ENCODE peak calls at places on chromosome 4, in five cellular contexts. U is body of pancreas, D is K562, J is progenitor cell of endocrine pancreas, Q is endothelial cell. C is an unnamed sample.

GRCh38 chr4:6032249-6033244 is 14.3 kb upstream of the C4orf50 start:
- DNase-seq in U (peak; percentile 32), D (no peak), J (no peak), Q (no peak), C (no peak)

GRCh38 chr4:146243141-146243882 is 29.0 kb downstream of the REELD1 start:
- DNase-seq in U (no peak), D (peak; percentile 72), J (no peak), Q (no peak), C (no peak)

GRCh38 chr4:26342328-26343040 is 21.7 kb downstream of the RBPJ start:
- DNase-seq in U (no peak), D (peak; percentile 13), J (no peak), Q (no peak), C (no peak)

GRCh38 chr4:144666539-144667175 is 20.7 kb downstream of the HHIP start:
- DNase-seq in U (no peak), D (no peak), J (no peak), Q (no peak), C (no peak)

GRCh38 chr4:176872461-176872860 is 79.7 kb upstream of the VEGFC start:
- DNase-seq in U (no peak), D (no peak), J (no peak), Q (no peak), C (no peak)

GRCh38 chr4:74654230-74654681 is 140.1 kb downstream of the BTC start:
- DNase-seq in U (no peak), D (no peak), J (no peak), Q (no peak), C (no peak)

GRCh38 chr4:6596948-6597347 is 22.0 kb downstream of the MAN2B2 start:
- DNase-seq in U (no peak), D (no peak), J (no peak), Q (no peak), C (no peak)

GRCh38 chr4:7397206-7398103 is 37.3 kb downstream of the PSAPL1 start:
- DNase-seq in U (peak; percentile 4), D (no peak), J (no peak), Q (no peak), C (no peak)

GRCh38 chr4:2244947-2245786 is 3.2 kb upstream of the HAUS3 start:
- DNase-seq in U (no peak), D (no peak), J (no peak), Q (no peak), C (no peak)

GRCh38 chr4:2793578-2793919 is 664 bp downstream of the SH3BP2 start:
- DNase-seq in U (no peak), D (peak; percentile 56), J (no peak), Q (peak; percentile 17), C (peak; percentile 64)

DNA sequence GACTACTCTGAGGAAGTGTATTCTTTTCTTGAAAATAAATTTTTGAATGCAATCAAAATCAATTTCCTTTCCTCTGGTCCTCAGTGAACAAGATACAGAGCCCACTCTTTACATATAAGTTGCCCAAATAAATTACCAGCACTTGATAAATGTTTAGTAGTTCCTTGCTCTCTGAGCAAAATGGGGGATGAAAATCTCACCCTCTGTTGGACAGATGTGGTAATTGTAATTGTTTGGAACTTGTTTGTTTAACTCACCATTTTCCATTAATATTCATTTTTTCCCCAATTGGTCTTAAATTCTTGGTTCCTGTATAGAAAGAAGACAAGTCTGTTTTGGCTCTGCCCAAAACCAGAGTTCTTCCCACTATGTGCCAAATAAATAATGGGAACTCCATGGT is 146.3 kb downstream of the LDB2 start:
- DNase-seq in U (no peak), D (no peak), J (no peak), Q (no peak), C (no peak)
- TF ChIP-seq CTCF in U (no peak), D (no peak), J (peak; percentile 26), Q (peak; percentile 57), C (peak; percentile 69)

DNA sequence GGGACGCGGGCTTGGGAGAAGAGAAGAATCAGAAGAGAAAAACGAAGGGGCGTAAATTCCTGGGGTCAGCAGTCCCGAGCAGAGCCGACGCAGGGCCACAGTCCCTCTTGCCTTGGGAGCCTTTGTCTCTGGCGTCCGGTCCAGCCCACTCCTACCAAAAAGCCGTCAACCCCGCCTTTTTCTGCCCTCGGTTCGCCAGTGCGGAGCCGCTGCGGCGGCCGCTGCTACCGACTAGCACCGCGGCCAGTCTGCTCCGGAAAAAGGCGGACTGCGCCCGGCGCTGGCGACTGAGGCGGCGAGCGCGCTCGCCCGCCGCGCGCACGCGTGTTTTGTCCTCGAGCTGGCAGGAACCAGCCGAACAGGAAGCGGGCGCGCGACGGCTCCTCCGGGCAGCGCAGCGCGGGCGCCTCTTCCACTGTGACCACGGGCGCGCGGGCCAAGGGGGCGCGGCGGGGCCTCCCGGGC is 502 bp downstream of the HNRNPDL start:
- DNase-seq in U (no peak), D (no peak), J (no peak), Q (no peak), C (no peak)
- TF ChIP-seq CTCF in U (no peak), D (no peak), J (no peak), Q (peak; percentile 58), C (peak; percentile 36)

DNA sequence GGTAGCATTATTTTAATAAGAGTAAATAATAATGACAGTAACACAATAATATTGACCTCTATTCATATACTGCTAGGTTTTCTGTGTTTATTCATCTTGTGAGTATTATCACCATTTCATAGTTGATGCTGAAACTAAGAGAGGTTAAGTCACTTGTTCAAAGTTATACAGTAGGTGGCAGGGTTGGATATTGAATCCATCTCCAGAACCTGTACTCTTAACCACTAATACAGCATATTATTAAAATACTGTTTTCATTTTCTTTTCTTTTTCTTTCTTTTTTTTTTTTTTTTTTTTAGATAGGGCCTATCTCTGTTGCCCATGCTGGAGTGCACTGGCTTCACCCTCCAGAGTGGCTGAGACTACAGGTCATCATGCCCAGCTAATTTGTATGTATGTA is 7.1 kb upstream of the ELF2 start:
- DNase-seq in U (no peak), D (no peak), J (no peak), Q (no peak), C (no peak)
- TF ChIP-seq CTCF in U (no peak), D (no peak), J (no peak), Q (no peak), C (peak; percentile 75)

GRCh38 chr4:4780634-4781287 is 78.7 kb upstream of the MSX1 start:
- DNase-seq in U (no peak), D (no peak), J (no peak), Q (no peak), C (no peak)
- TF ChIP-seq CTCF in U (no peak), D (no peak), J (no peak), Q (no peak), C (peak; percentile 53)

GRCh38 chr4:173505924-173506779 is 23.9 kb downstream of the HAND2 start:
- DNase-seq in U (peak; percentile 65), D (peak; percentile 44), J (peak; percentile 36), Q (peak; percentile 77), C (no peak)
- TF ChIP-seq CTCF in U (peak; percentile 51), D (peak; percentile 83), J (peak; percentile 69), Q (peak; percentile 17), C (peak; percentile 79)